ENCODE peak calls at places on chromosomes 16 and 17, in ten cellular contexts. I is ovary, W is stomach, U is GM13976, V is GM23338, K is fibroblast of the aortic adventitia, Q is lower leg skin, Y is fibroblast of pulmonary artery, E is heart right ventricle, L is sigmoid colon. G is an unnamed sample.

GRCh38 chr17:17077861-17078732 is 35.8 kb downstream of the MPRIP start:
- DNase-seq in Q (no peak), U (no peak), E (no peak), I (no peak), Y (no peak), L (peak), W (peak), V (no peak), K (no peak), G (no peak)

GRCh38 chr16:57643166-57643813 is 14.9 kb downstream of the ADGRG1 start:
- DNase-seq in L (peak), I (no peak), Q (no peak), E (no peak), V (no peak), K (peak), W (no peak), Y (no peak), U (no peak), G (no peak)

GRCh38 chr16:70809392-70810060 is 8.6 kb upstream of the VAC14 start:
- DNase-seq in V (no peak), W (no peak), L (no peak), Y (no peak), Q (no peak), U (peak), K (no peak), E (no peak), I (no peak), G (no peak)

GRCh38 chr17:62700964-62701705 is 73.7 kb downstream of the MRC2 start:
- DNase-seq in U (no peak), Q (no peak), L (peak), Y (no peak), W (no peak), I (no peak), K (no peak), V (no peak), E (no peak), G (no peak)

GRCh38 chr17:65220732-65221131 is 83.6 kb downstream of the RGS9 start:
- DNase-seq in I (no peak), V (no peak), E (no peak), W (no peak), U (no peak), Y (no peak), Q (no peak), L (no peak), K (no peak), G (no peak)

GRCh38 chr16:35795361-35796029 is 2336.1 kb downstream of the TP53TG3F start:
- DNase-seq in I (no peak), E (no peak), Y (no peak), V (no peak), Q (no peak), K (no peak), W (no peak), U (no peak), L (no peak), G (no peak)

GRCh38 chr17:8151120-8151640 is 1.0 kb downstream of the PER1 start:
- DNase-seq in Y (peak), I (peak), U (peak), Q (peak), V (peak), K (peak), L (peak), E (peak), W (peak), G (peak)

GRCh38 chr16:68401871-68402747 is 46.2 kb downstream of the SMPD3 start:
- DNase-seq in K (peak), E (no peak), Q (no peak), L (no peak), U (no peak), W (no peak), V (no peak), Y (peak), I (no peak), G (peak)

GRCh38 chr16:86490859-86491642 is 19.3 kb upstream of the FOXF1 start:
- DNase-seq in U (no peak), I (no peak), K (peak), V (no peak), E (no peak), W (no peak), L (peak), Y (no peak), Q (no peak), G (no peak)

GRCh38 chr16:49630783-49631182 is 225.1 kb downstream of the ZNF423 start:
- DNase-seq in Q (no peak), K (no peak), W (no peak), I (no peak), V (no peak), U (no peak), E (no peak), Y (no peak), L (peak), G (no peak)

GRCh38 chr17:57355090-57355859 is 99.0 kb downstream of the MSI2 start:
- DNase-seq in I (no peak), W (peak), U (no peak), L (no peak), K (no peak), E (no peak), V (no peak), Q (no peak), Y (no peak), G (no peak)

GRCh38 chr17:40922239-40922638 is 15.2 kb downstream of the KRT23 start:
- DNase-seq in V (no peak), L (peak), Y (peak), Q (peak), E (no peak), W (peak), U (no peak), K (peak), I (no peak), G (no peak)

GRCh38 chr16:27154573-27155521 is 48.5 kb upstream of the KDM8 start:
- DNase-seq in E (peak), I (peak), L (peak), K (peak), U (peak), W (peak), V (peak), Q (peak), Y (peak), G (peak)

DNA sequence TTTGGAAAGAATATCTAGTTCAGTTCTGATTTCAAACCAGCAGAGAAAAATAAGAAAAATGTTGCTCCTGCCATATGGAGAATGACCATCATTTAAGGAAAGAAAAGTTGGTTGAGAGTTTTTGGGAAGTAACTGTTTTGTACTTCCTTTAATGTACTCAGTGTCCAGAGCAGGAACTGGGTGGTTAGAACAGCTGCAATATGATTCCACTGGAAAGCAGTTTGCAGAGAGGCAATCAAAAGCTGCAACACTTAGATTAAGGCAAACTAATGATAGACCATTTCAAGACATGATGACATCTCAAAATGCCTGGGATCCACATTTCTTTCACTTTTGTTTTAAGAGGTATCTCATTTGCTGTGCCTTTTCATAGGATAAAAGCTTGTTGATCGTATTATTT is 313.3 kb upstream of the HSBP1 start:
- DNase-seq in E (no peak), I (no peak), Q (no peak), K (no peak), L (no peak), V (no peak), U (no peak), W (no peak), Y (no peak), G (no peak)
- TF ChIP-seq CTCF in E (no peak), I (no peak), Q (no peak), K (no peak), L (no peak), V (no peak), U (no peak), W (no peak), Y (no peak), G (no peak)

DNA sequence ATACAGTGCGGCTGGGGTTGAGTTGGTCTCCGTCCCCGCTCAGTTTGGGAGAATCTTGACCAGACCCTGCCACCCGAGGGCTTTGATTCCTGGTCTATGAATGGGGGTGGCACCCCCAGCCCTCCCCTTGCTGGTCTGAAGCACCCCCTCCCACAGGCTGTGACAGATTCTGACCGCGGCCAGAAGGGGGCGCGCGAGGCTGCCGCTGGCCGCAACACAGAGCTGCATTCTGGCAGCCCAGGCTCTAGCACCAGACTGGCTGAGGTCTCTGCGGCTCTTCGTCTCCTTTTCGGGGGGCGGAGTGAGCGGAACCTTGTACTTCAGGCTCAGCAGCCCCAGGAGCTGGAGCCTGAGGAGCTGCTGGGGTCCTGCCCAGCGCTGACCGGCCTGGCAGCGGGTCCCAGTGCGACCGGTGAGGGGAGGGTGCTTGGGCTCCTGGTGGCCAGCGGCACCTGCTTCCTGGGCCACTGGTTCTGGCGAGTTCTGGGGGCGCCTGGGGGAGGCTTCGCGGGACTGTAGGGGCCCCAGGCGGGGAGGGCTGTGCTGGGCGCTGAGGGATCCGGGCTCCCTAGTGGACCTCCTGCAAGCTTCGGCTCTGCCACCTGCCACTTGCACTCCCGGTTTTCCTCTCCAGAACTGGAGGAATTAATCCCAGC is 1011.6 kb downstream of the KCNJ18 start:
- DNase-seq in I (no peak), K (no peak), E (no peak), U (no peak), L (peak), Y (no peak), V (no peak), W (no peak), Q (no peak), G (no peak)
- TF ChIP-seq CTCF in I (no peak), K (no peak), E (no peak), U (no peak), L (no peak), Y (no peak), V (no peak), W (no peak), Q (no peak), G (peak)

GRCh38 chr17:78787444-78787843 is 5.4 kb upstream of the CYTH1 start:
- DNase-seq in Y (no peak), W (no peak), K (no peak), L (no peak), V (peak), I (no peak), Q (no peak), E (no peak), U (no peak), G (no peak)
- TF ChIP-seq CTCF in Y (no peak), W (no peak), K (no peak), L (no peak), V (peak), I (no peak), Q (no peak), E (no peak), U (no peak), G (no peak)

GRCh38 chr16:89308391-89309333 is 91.2 kb downstream of the ZNF778 start:
- DNase-seq in I (no peak), W (no peak), U (no peak), Q (no peak), Y (no peak), L (no peak), K (no peak), E (no peak), V (peak), G (peak)
- TF ChIP-seq CTCF in I (no peak), W (peak), U (peak), Q (no peak), Y (peak), L (no peak), K (peak), E (peak), V (peak), G (peak)

DNA sequence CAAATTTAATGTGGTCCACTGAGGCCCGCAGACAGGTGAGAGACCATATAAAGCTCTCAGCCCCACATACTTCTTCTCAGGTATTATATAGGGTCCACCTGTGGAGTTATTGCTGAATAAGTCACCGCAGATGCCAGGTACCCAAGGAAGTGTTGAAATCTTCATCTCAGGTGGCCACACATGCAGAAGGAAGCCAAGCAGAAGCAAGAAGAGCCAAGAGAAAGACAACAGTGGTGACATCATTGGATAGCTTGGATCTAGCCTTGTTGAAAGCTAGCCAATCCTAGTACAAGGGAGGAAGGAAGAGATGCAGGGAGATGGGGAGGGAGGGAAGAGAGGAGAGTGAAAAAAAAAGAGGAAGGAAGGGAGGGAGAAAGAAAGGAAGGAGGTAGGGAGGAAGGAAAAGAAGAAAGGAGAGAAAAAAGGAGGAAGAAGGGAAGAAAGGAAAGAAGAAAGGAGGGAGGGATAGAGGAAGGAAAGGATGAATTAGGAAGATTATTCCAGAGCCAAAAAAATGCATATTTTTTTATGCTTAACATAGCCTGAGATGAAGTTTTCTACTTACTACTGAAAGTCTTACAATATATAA is 12.5 kb downstream of the ADAMTS18 start:
- DNase-seq in I (no peak), K (no peak), L (no peak), E (no peak), W (no peak), Y (no peak), U (no peak), Q (no peak), V (no peak), G (no peak)
- TF ChIP-seq CTCF in I (no peak), K (no peak), L (no peak), E (no peak), W (no peak), Y (no peak), U (no peak), Q (no peak), V (no peak), G (no peak)

DNA sequence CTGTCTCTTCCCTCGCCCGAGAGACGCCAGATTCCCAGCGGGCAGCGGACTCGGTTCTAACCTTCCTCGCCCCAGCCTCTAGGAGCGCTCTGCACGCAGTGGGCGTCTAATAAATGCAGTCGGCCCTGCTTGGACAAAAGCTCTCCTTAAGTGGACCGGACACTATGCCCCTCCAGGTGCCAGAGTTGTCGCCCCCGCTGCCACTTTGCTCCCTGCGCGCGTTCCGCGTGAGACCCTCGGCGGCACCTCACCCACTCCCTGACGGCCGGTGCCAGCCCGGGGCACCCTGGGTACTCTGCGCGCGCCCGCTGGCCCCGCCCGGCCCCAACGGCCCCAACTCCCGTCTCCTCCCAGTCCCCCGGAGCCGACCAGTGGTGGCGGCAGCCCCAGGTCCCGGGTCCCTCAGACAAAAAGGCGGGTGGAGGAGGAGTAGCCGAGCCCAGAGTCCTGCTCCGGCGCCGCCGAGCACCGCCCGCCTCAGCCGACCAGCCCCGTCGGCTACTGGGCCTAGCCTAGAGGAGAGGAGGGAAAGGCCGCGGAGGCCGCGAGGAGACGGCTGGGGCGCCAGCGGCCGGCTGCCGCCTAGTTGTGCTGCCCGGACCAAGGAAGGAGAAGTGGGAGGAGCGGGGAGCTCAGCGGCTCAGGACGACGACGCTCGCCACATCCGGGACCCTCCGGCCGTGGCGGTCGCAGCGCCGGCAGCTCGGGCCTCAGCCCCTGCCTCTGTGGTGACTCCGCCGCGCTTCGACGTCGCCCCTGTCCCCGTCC is 123.0 kb downstream of the GOSR1 start:
- DNase-seq in V (peak), L (peak), W (peak), Y (peak), K (peak), E (peak), I (peak), Q (peak), U (peak), G (peak)
- TF ChIP-seq CTCF in V (peak), L (peak), W (peak), Y (peak), K (peak), E (no peak), I (peak), Q (no peak), U (peak), G (peak)

G was measured in activated CD8-positive, alpha-beta T cell treated with anti-CD3 and anti-CD28 coated beads for 36 hours.